ENCODE peak calls at places on chromosomes 6 and 20, in five cellular contexts. O is CD8-positive, alpha-beta T cell; R is T-helper 2 cell; G is T47D; M is GM12865. V is an unnamed sample.

GRCh38 chr6:72080260-72080941 is 194.1 kb downstream of the RIMS1 start:
- DNase-seq in O (no peak), G (no peak), M (no peak), R (no peak), V (no peak)

GRCh38 chr20:5069141-5069806 is 50.5 kb downstream of the PCNA start:
- DNase-seq in G (no peak), O (no peak), R (no peak), M (no peak), V (no peak)

GRCh38 chr6:27133281-27134227 is 113.9 kb upstream of the PRSS16 start:
- DNase-seq in G (no peak), O (peak; percentile 46), R (peak; percentile 42), M (peak; percentile 93), V (no peak)

GRCh38 chr6:37204014-37204751 is 34.2 kb downstream of the PIM1 start:
- DNase-seq in G (no peak), R (no peak), O (no peak), M (no peak), V (no peak)

GRCh38 chr6:25732468-25733198 is 21.9 kb upstream of the SLC17A4 start:
- DNase-seq in O (no peak), R (no peak), M (no peak), G (no peak), V (no peak)

GRCh38 chr6:137233561-137234504 is 14.6 kb upstream of the IFNGR1 start:
- DNase-seq in G (no peak), O (no peak), R (no peak), M (no peak), V (no peak)

GRCh38 chr6:157406666-157407065 is 25.7 kb downstream of the ZDHHC14 start:
- DNase-seq in M (no peak), G (no peak), O (no peak), R (no peak), V (no peak)

GRCh38 chr6:5412663-5413062 is 151.3 kb downstream of the FARS2 start:
- DNase-seq in R (no peak), G (no peak), M (no peak), O (no peak), V (no peak)

GRCh38 chr20:60138263-60139127 is 180.3 kb downstream of the CDH26 start:
- DNase-seq in G (no peak), R (no peak), O (no peak), M (no peak), V (peak; percentile 51)

GRCh38 chr6:138387577-138388368 is 10.1 kb downstream of the SMIM28 start:
- DNase-seq in G (peak; percentile 31), M (no peak), R (no peak), O (no peak), V (no peak)

GRCh38 chr20:61750093-61750492 is 315.6 kb downstream of the TAF4 start:
- DNase-seq in O (no peak), M (no peak), R (no peak), G (no peak), V (no peak)

GRCh38 chr6:36917541-36918193 is 31.9 kb downstream of the C6orf89 start:
- DNase-seq in M (no peak), O (no peak), G (no peak), R (no peak), V (no peak)

GRCh38 chr6:37502703-37503485 is 3.2 kb upstream of the CCDC167 start:
- DNase-seq in R (no peak), O (peak; percentile 53), G (no peak), M (peak; percentile 68), V (no peak)

GRCh38 chr20:50788045-50788867 is 6.6 kb upstream of the BCAS4 start:
- DNase-seq in R (no peak), O (no peak), M (no peak), G (peak; percentile 59), V (no peak)

GRCh38 chr20:55437778-55438417 is 567.4 kb downstream of the CBLN4 start:
- DNase-seq in O (no peak), R (no peak), G (no peak), M (no peak), V (no peak)

GRCh38 chr20:24634855-24635254 is 165.4 kb downstream of the SYNDIG1 start:
- DNase-seq in O (no peak), G (peak; percentile 31), R (no peak), M (no peak), V (no peak)

GRCh38 chr6:130453230-130453629 is 87.4 kb downstream of the TMEM200A start:
- DNase-seq in M (peak; percentile 62), O (no peak), G (no peak), R (no peak), V (no peak)

GRCh38 chr6:153117986-153118886 is 12.8 kb downstream of the RGS17 start:
- DNase-seq in O (no peak), M (peak; percentile 23), R (no peak), G (no peak), V (no peak)

GRCh38 chr6:53125276-53125675 is 23.4 kb downstream of the GCM1 start:
- DNase-seq in R (no peak), G (no peak), O (no peak), M (no peak), V (no peak)

GRCh38 chr6:135025775-135026174 is 28.8 kb downstream of the HBS1L start:
- DNase-seq in G (no peak), O (no peak), M (no peak), R (no peak), V (no peak)

GRCh38 chr6:89818977-89819335 is 638 bp downstream of the MDN1 start:
- DNase-seq in R (no peak), G (no peak), M (peak; percentile 48), O (no peak), V (no peak)

GRCh38 chr20:32681175-32682084 is 7.7 kb upstream of the C20orf203 start:
- DNase-seq in M (no peak), R (no peak), G (no peak), O (no peak), V (no peak)

GRCh38 chr6:118709859-118710350 is 58.5 kb upstream of the CEP85L start:
- DNase-seq in R (peak; percentile 53), M (peak; percentile 92), O (peak; percentile 34), G (no peak), V (no peak)

GRCh38 chr6:34074064-34074739 is 71.7 kb downstream of the GRM4 start:
- DNase-seq in O (no peak), R (no peak), G (no peak), M (no peak), V (no peak)

GRCh38 chr6:168035661-168036616 is 38.5 kb downstream of the KIF25 start:
- DNase-seq in O (no peak), M (no peak), R (no peak), G (no peak), V (no peak)

GRCh38 chr6:12355354-12355753 is 65.2 kb downstream of the EDN1 start:
- DNase-seq in R (no peak), G (no peak), O (no peak), M (peak; percentile 52), V (no peak)

GRCh38 chr6:10033223-10033829 is 381.5 kb downstream of the TFAP2A start:
- DNase-seq in M (no peak), O (no peak), G (no peak), R (no peak), V (no peak)

V was measured in 8988T.